ENCODE peak calls at places on chromosomes 11 and 22, in seven cellular contexts. R is H1, H is stomach, E is sigmoid colon, Z is transverse colon, W is esophagus muscularis mucosa, J is SK-N-SH. V is an unnamed sample.

GRCh38 chr22:22689621-22690345 is 45.4 kb downstream of the GGTLC2 start:
- DNase-seq in R (no peak), H (no peak), E (peak; percentile 29), Z (no peak), W (no peak), J (no peak), V (no peak)

GRCh38 chr11:6572215-6572614 is 31.2 kb downstream of the RRP8 start:
- DNase-seq in R (no peak), H (no peak), E (no peak), Z (no peak), W (no peak), J (no peak), V (no peak)

GRCh38 chr22:47174671-47175111 is 412.2 kb downstream of the TBC1D22A start:
- DNase-seq in R (no peak), H (no peak), E (peak; percentile 58), Z (no peak), W (no peak), J (no peak), V (peak; percentile 45)

GRCh38 chr11:5380740-5381342 is 2.8 kb upstream of the OR51M1 start:
- DNase-seq in R (peak; percentile 70), H (peak; percentile 54), E (no peak), Z (peak; percentile 27), W (no peak), J (peak; percentile 40), V (no peak)

GRCh38 chr11:75783416-75784084 is 15.0 kb downstream of the DGAT2 start:
- DNase-seq in R (no peak), H (no peak), E (no peak), Z (no peak), W (no peak), J (no peak), V (no peak)

GRCh38 chr11:61985863-61986262 is 18.4 kb upstream of the FTH1 start:
- DNase-seq in R (no peak), H (peak; percentile 65), E (no peak), Z (no peak), W (no peak), J (no peak), V (no peak)

GRCh38 chr22:42062506-42063190 is 8.0 kb downstream of the NAGA start:
- DNase-seq in R (peak; percentile 29), H (no peak), E (no peak), Z (no peak), W (no peak), J (no peak), V (no peak)

GRCh38 chr11:75668508-75669297 is at the start of gene MAP6:
- DNase-seq in R (peak; percentile 72), H (no peak), E (no peak), Z (peak; percentile 25), W (no peak), J (peak; percentile 85), V (no peak)

GRCh38 chr11:75475767-75476650 is 43.0 kb upstream of the KLHL35 start:
- DNase-seq in R (no peak), H (peak; percentile 30), E (no peak), Z (peak; percentile 33), W (no peak), J (no peak), V (no peak)

GRCh38 chr11:43359432-43359818 is 705 bp downstream of the TTC17 start:
- DNase-seq in R (no peak), H (no peak), E (no peak), Z (peak; percentile 30), W (no peak), J (peak; percentile 51), V (no peak)

GRCh38 chr11:102761646-102762238 is 18.7 kb downstream of the MMP10 start:
- DNase-seq in R (no peak), H (no peak), E (no peak), Z (no peak), W (no peak), J (no peak), V (no peak)

GRCh38 chr11:102757823-102758549 is 22.4 kb downstream of the MMP10 start:
- DNase-seq in R (no peak), H (no peak), E (no peak), Z (no peak), W (no peak), J (no peak), V (no peak)

GRCh38 chr11:102763440-102763839 is 17.0 kb downstream of the MMP10 start:
- DNase-seq in R (no peak), H (no peak), E (no peak), Z (no peak), W (no peak), J (no peak), V (no peak)

GRCh38 chr11:102762414-102762813 is 18.0 kb downstream of the MMP10 start:
- DNase-seq in R (no peak), H (no peak), E (no peak), Z (no peak), W (no peak), J (no peak), V (no peak)

DNA sequence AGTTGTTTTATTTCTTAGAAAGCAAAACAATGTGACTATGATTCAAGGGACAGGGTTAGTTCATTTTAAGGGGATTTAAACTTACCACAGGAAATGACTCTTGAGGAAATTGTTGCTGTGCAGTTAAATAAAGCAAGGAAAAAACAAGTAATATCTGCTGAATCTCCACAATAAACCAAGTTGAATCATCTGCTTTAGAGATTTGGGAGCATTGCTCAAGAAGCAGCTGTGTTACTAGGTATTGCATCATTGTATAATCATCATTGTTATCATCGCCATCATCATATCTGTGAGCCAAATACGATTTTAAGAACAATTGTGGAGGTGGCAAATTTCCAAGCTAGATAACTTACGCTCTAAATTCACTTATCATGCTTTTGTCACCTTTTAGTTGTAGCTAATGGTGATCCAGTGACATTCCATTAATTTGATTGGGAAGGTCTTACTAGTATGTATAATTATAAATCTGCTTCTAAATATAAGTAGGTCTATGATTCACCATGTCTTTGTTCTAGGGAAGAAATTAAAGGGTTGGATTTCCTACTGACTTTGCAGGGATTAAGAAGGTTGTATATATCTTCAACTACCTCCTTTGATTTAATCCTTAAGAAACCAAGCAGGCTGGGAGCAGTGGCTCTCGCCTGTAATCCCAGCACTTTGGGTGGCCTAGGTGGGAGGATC is 19.9 kb downstream of the MMP10 start:
- DNase-seq in R (no peak), H (no peak), E (no peak), Z (no peak), W (no peak), J (no peak), V (no peak)
- TF ChIP-seq EP300 in R (no peak), H (no peak), E (no peak), Z (no peak), W (no peak), J (peak; percentile 97), V (no peak)

DNA sequence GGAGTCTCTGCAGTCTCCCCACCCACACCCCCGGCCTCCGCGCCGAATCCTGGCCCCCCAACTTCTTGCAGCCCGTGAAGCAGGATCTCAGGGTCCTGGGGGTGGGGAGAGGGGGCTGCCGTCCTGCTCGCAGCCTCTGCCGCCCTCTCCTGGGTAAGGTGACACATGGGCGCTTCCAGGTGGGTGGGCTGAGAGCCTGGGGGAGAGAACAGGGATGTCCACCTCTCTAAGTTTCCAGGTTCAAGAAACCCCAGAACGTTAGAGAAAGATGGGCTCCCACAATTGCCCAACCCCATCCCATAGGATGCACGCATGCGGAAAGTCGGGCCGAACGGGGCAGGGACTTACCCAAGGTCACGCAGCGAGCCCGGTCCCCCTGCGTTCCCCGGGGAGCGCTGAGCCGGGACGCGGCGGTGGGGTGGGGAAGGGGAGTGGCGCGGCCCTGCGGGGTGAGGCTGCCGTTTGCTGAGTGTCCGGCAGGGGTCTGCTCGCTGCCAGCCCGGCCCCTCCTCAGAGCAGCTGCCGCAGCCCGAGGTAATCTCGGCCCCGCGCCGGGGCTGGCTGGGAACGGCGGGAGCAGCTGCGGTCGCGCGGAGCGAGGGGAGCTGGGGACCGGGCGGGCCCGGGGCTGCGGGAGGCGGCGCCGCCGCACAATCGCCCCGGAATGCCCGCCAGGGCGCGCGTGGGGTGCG is 705 bp upstream of the CAPN1 start:
- DNase-seq in R (peak; percentile 90), H (peak; percentile 63), E (peak; percentile 82), Z (peak; percentile 73), W (no peak), J (peak; percentile 96), V (peak; percentile 85)
- TF ChIP-seq POLR2AphosphoS5 in R (no peak), H (peak; percentile 3), E (no peak), Z (no peak), W (peak; percentile 28), J (no peak), V (no peak)

DNA sequence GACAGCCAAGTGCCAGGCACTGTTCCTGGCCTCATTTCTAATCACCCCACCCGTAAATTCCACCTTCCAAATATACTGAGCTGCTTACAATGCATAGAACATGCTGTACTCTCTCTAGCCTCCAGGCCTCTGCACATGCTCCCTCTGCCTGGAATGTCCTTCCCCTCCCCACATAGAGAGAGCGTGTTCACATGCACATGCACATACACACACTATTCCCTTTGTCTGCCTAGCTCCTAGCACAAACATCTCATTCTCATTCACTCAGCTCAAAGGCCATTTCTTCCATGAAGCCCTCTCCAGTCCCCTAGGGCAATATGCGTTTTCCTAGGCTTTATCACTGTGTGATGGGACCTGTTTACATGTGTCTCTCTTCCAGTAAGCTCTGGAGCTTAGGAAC is 144.6 kb downstream of the WT1 start:
- DNase-seq in R (no peak), H (no peak), E (no peak), Z (no peak), W (no peak), J (no peak), V (peak; percentile 63)
- TF ChIP-seq CTCF in R (no peak), H (no peak), E (no peak), Z (no peak), W (no peak), J (no peak), V (no peak)

GRCh38 chr11:72974487-72975205 is 160.4 kb downstream of the ATG16L2 start:
- DNase-seq in R (no peak), H (no peak), E (no peak), Z (no peak), W (no peak), J (no peak), V (no peak)
- TF ChIP-seq EP300 in R (no peak), H (no peak), E (no peak), Z (no peak), W (no peak), J (no peak), V (no peak)

GRCh38 chr11:19393119-19393518 is 152.4 kb upstream of the E2F8 start:
- DNase-seq in R (no peak), H (no peak), E (no peak), Z (no peak), W (no peak), J (no peak), V (no peak)

GRCh38 chr11:19394525-19395016 is 153.8 kb upstream of the E2F8 start:
- DNase-seq in R (no peak), H (no peak), E (no peak), Z (no peak), W (no peak), J (no peak), V (no peak)

GRCh38 chr11:19392321-19392720 is 151.6 kb upstream of the E2F8 start:
- DNase-seq in R (no peak), H (no peak), E (no peak), Z (no peak), W (no peak), J (no peak), V (no peak)

GRCh38 chr11:19395050-19395449 is 154.3 kb upstream of the E2F8 start:
- DNase-seq in R (no peak), H (no peak), E (no peak), Z (no peak), W (no peak), J (no peak), V (no peak)

GRCh38 chr11:19393941-19394340 is 153.2 kb upstream of the E2F8 start:
- DNase-seq in R (no peak), H (no peak), E (no peak), Z (no peak), W (no peak), J (no peak), V (no peak)
- TF ChIP-seq POLR2AphosphoS5 in R (no peak), H (no peak), E (no peak), Z (no peak), W (no peak), J (no peak), V (no peak)

V was measured in suprapubic skin.